ENCODE peak calls at places on chromosomes 3 and 15, in four cellular contexts. N is HCT116, D is K562, E is HepG2. J is an unnamed sample.

GRCh38 chr15:66789029-66790025 is 87.3 kb downstream of the SMAD6 start:
- DNase-seq in E (peak), D (peak), N (no peak), J (no peak)

GRCh38 chr3:113214917-113215595 is 3.7 kb downstream of the BOC start:
- DNase-seq in N (no peak), E (no peak), D (no peak), J (no peak)

GRCh38 chr3:137047240-137047639 is 89.5 kb downstream of the IL20RB start:
- DNase-seq in N (no peak), D (no peak), E (no peak), J (no peak)

GRCh38 chr15:73564255-73564654 is 68.9 kb downstream of the NPTN start:
- DNase-seq in N (peak), E (no peak), D (peak), J (no peak)

GRCh38 chr3:186589115-186589514 is 18.6 kb downstream of the DNAJB11 start:
- DNase-seq in N (no peak), E (peak), D (peak), J (no peak)

GRCh38 chr3:40237892-40238571 is 71.5 kb upstream of the EIF1B start:
- DNase-seq in N (no peak), E (no peak), D (no peak), J (no peak)

GRCh38 chr3:57130426-57131209 is 34.5 kb downstream of the IL17RD start:
- DNase-seq in D (no peak), E (no peak), N (no peak), J (no peak)

GRCh38 chr15:93037341-93038063 is 51.5 kb downstream of the RGMA start:
- DNase-seq in E (no peak), N (no peak), D (no peak), J (no peak)

GRCh38 chr3:50516048-50516871 is 12.8 kb upstream of the CACNA2D2 start:
- DNase-seq in D (peak), E (peak), N (no peak), J (no peak)

GRCh38 chr3:8663177-8664061 is 18.8 kb upstream of the SSUH2 start:
- DNase-seq in E (peak), N (peak), D (peak), J (peak)

GRCh38 chr3:46846624-46847542 is 16.4 kb downstream of the MYL3 start:
- DNase-seq in E (no peak), D (no peak), N (no peak), J (no peak)

GRCh38 chr15:27028836-27029482 is 58.0 kb downstream of the GABRG3 start:
- DNase-seq in E (no peak), N (no peak), D (no peak), J (no peak)

GRCh38 chr15:56919708-56920637 is 1.5 kb downstream of the TCF12 start:
- DNase-seq in N (no peak), D (peak), E (peak), J (peak)

GRCh38 chr15:70853855-70854668 is at the start of gene LARP6:
- DNase-seq in E (no peak), N (no peak), D (no peak), J (no peak)

GRCh38 chr3:128794788-128795649 is 69.0 kb downstream of the RAB7A start:
- DNase-seq in D (peak), N (peak), E (peak), J (peak)

GRCh38 chr3:181703701-181704420 is 7.9 kb upstream of the SOX2 start:
- DNase-seq in D (no peak), N (no peak), E (no peak), J (no peak)

GRCh38 chr3:133928136-133928893 is 32.6 kb upstream of the RAB6B start:
- DNase-seq in D (no peak), E (no peak), N (no peak), J (no peak)

GRCh38 chr15:59686389-59686788 is 2.7 kb downstream of the BNIP2 start:
- DNase-seq in N (no peak), D (no peak), E (no peak), J (no peak)

GRCh38 chr3:190384241-190384863 is 3.6 kb upstream of the CLDN16 start:
- DNase-seq in D (peak), E (peak), N (peak), J (peak)

GRCh38 chr3:134406331-134407246 is 32.3 kb upstream of the AMOTL2 start:
- DNase-seq in D (no peak), N (no peak), E (no peak), J (no peak)

GRCh38 chr15:68542771-68543544 is 35.8 kb upstream of the CORO2B start:
- DNase-seq in E (peak), N (no peak), D (no peak), J (no peak)

GRCh38 chr3:30551266-30551665 is 55.1 kb upstream of the TGFBR2 start:
- DNase-seq in D (no peak), E (no peak), N (no peak), J (no peak)

GRCh38 chr15:100383302-100384107 is 41.7 kb upstream of the ADAMTS17 start:
- DNase-seq in D (peak), N (peak), E (peak), J (no peak)

GRCh38 chr3:127043731-127044510 is 61.0 kb downstream of the PLXNA1 start:
- DNase-seq in E (no peak), D (no peak), N (no peak), J (no peak)

GRCh38 chr3:51500632-51501131 is 867 bp upstream of the DCAF1 start:
- DNase-seq in E (no peak), D (no peak), N (no peak), J (no peak)

GRCh38 chr15:59886476-59886875 is 117.6 kb upstream of the FOXB1 start:
- DNase-seq in N (no peak), E (no peak), D (no peak), J (no peak)

GRCh38 chr3:151835751-151836550 is 22.0 kb downstream of the AADAC start:
- DNase-seq in N (no peak), D (no peak), E (no peak), J (no peak)

GRCh38 chr3:172197344-172197743 is 158.0 kb downstream of the FNDC3B start:
- DNase-seq in D (no peak), N (no peak), E (no peak), J (no peak)

GRCh38 chr3:172198428-172198827 is 159.1 kb downstream of the FNDC3B start:
- DNase-seq in N (no peak), E (no peak), D (no peak), J (no peak)

GRCh38 chr3:172201990-172202318 is 162.6 kb downstream of the FNDC3B start:
- DNase-seq in D (peak), N (no peak), E (no peak), J (no peak)

GRCh38 chr3:172201136-172201989 is 162.0 kb downstream of the FNDC3B start:
- DNase-seq in N (no peak), D (peak), E (no peak), J (no peak)

GRCh38 chr3:172199850-172200369 is 160.5 kb downstream of the FNDC3B start:
- DNase-seq in N (no peak), D (no peak), E (no peak), J (no peak)
- TF ChIP-seq POLR2AphosphoS5 in N (no peak), D (no peak), E (no peak), J (no peak)

GRCh38 chr3:120113128-120114116 is 19.2 kb upstream of the GSK3B start:
- DNase-seq in D (no peak), N (peak), E (no peak), J (peak)
- TF ChIP-seq TCF7L2 in D (no peak), N (no peak), E (no peak), J (no peak)

DNA sequence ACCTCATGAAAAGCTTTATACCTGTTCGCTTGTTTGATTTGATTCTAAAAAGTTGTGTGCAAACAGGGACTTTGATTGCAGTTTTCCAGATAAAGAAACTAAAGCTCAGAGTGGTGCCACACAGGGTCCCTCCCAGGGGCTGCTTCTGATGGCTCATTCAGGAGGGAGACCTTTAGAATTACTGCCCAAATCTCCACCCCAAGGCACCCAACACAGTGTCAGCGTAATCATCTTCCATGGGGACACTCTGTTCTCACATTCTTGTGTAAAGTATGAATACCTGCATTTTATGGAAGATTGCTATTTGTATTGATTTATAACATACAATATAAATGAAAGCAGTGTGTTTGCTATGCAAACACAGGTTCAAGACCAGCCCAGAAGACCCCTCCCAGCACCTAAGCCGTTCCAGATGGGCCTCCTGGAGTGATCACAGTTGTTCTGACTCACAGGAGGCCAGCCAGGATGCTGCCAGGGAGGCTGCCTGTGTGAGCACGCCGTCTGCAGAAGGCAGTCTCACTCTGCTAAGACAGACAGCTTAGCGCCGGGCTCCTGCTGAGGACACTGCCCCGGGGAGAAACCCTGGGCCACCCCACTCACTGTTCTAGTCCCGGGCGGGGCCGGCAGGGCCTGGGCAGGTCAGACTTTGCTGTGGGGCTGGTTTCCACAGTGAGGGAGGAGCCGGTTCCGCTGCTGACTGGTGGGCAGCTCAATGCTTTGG is 185.6 kb downstream of the FAM43A start:
- DNase-seq in N (peak), D (no peak), E (no peak), J (no peak)
- TF ChIP-seq POLR2AphosphoS5 in N (peak), D (no peak), E (no peak), J (no peak)

GRCh38 chr3:61912158-61912557 is 350.8 kb downstream of the PTPRG start:
- DNase-seq in D (no peak), E (no peak), N (no peak), J (no peak)

GRCh38 chr3:61913657-61914056 is 352.3 kb downstream of the PTPRG start:
- DNase-seq in D (no peak), E (no peak), N (no peak), J (no peak)

GRCh38 chr3:61910732-61911131 is 349.4 kb downstream of the PTPRG start:
- DNase-seq in D (no peak), N (no peak), E (no peak), J (no peak)

GRCh38 chr3:61915296-61915695 is 353.9 kb downstream of the PTPRG start:
- DNase-seq in D (no peak), N (no peak), E (no peak), J (no peak)

DNA sequence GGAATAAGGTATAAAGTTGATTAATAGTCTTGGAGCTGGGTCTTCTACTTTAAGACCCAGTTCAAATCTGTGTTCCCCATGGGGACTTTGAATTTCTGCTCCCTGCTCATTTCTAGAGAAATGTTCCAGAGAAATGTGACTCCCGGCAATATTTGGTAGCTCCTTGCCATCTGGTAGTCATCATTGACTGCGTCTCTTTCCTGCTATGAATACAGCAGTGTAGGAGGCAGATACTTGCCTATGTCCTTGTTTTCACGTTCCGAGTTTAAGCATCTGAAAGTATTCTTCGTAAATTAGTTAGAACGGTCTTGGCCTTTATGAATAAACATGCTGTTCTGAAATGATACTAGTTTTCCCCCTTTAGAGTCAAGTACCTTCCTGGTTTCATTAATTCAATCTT is 352.9 kb downstream of the PTPRG start:
- DNase-seq in D (no peak), E (no peak), N (no peak), J (no peak)
- TF ChIP-seq TCF7L2 in D (no peak), E (no peak), N (no peak), J (no peak)

GRCh38 chr15:63238796-63239195 is 38.6 kb upstream of the APH1B start:
- DNase-seq in N (no peak), E (no peak), D (peak), J (no peak)

GRCh38 chr15:63238181-63238580 is 39.2 kb upstream of the APH1B start:
- DNase-seq in E (no peak), N (no peak), D (no peak), J (no peak)

GRCh38 chr15:63234479-63234878 is 42.9 kb upstream of the APH1B start:
- DNase-seq in E (no peak), N (no peak), D (no peak), J (no peak)

GRCh38 chr15:63233667-63234419 is 43.6 kb upstream of the APH1B start:
- DNase-seq in N (no peak), D (no peak), E (peak), J (no peak)

DNA sequence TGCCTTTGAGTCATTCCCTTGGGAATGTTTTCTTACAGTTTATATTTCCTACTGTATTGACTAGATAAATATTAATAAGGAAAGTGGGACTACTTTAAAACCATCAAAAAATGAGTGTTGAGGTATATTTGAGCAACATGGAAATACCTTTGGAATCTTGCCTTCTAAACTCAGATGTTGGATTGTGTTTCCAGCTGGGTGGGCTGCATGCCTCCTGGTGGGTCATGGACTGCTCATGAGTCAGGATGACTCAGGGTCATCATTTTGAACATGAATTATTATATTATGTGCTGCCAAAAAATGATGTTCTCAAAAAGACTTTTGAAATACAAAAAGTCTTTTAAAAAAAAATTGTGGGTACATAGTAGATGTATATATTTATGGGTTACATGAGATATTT is 41.1 kb upstream of the APH1B start:
- DNase-seq in D (no peak), N (no peak), E (no peak), J (no peak)
- TF ChIP-seq POLR2AphosphoS5 in D (no peak), N (no peak), E (no peak), J (no peak)

GRCh38 chr3:117681619-117682018 is 972.0 kb downstream of the TUSC7 start:
- DNase-seq in D (no peak), E (no peak), N (no peak), J (no peak)
- TF ChIP-seq TCF7L2 in D (no peak), E (no peak), N (no peak), J (no peak)

GRCh38 chr3:69200384-69201068 is 78.1 kb upstream of the LMOD3 start:
- DNase-seq in D (peak), E (peak), N (no peak), J (no peak)
- TF ChIP-seq POLR2AphosphoS5 in D (no peak), E (no peak), N (peak), J (no peak)

GRCh38 chr3:90010341-90010740 is 902.9 kb downstream of the EPHA3 start:
- DNase-seq in E (no peak), N (no peak), D (no peak), J (no peak)
- TF ChIP-seq TCF7L2 in E (no peak), N (no peak), D (no peak), J (no peak)